ENCODE peak calls at places on chromosomes 16 and 17, in ten cellular contexts. D is HCT116; L is mammary epithelial cell; U is GM23338; V is cardiac muscle cell; A is heart left ventricle; S is uterus; X is MM.1S; B is A549; T is naive thymus-derived CD4-positive, alpha-beta T cell. Q is an unnamed sample.

GRCh38 chr17:34709108-34709779 is 129.9 kb downstream of the TMEM132E start:
- DNase-seq in D (no peak), L (no peak), U (no peak), V (no peak), A (no peak), S (no peak), X (no peak), B (no peak), T (no peak), Q (no peak)

GRCh38 chr17:31744541-31744951 is 114.5 kb downstream of the COPRS start:
- DNase-seq in D (no peak), L (no peak), U (no peak), V (peak), A (no peak), S (no peak), X (no peak), B (no peak), T (no peak), Q (no peak)

GRCh38 chr16:57970319-57970718 is 609 bp downstream of the CNGB1 start:
- DNase-seq in D (no peak), L (no peak), U (no peak), V (no peak), A (no peak), S (no peak), X (no peak), B (no peak), T (no peak), Q (no peak)

GRCh38 chr17:71402661-71403141 is 718.1 kb upstream of the SOX9 start:
- DNase-seq in D (no peak), L (peak), U (no peak), V (no peak), A (no peak), S (no peak), X (peak), B (peak), T (no peak), Q (no peak)

GRCh38 chr17:72171703-72172670 is 51.2 kb downstream of the SOX9 start:
- DNase-seq in D (no peak), L (no peak), U (no peak), V (no peak), A (no peak), S (no peak), X (no peak), B (no peak), T (no peak), Q (no peak)

GRCh38 chr17:79833744-79834574 is 5.3 kb downstream of the CBX4 start:
- DNase-seq in D (no peak), L (no peak), U (peak), V (no peak), A (no peak), S (no peak), X (no peak), B (no peak), T (no peak), Q (no peak)

GRCh38 chr17:7290166-7290565 is 4.3 kb downstream of the YBX2 start:
- DNase-seq in D (no peak), L (no peak), U (no peak), V (no peak), A (no peak), S (no peak), X (no peak), B (no peak), T (no peak), Q (no peak)

GRCh38 chr17:20797292-20797691 is 217.8 kb downstream of the CDRT15L2 start:
- DNase-seq in D (no peak), L (no peak), U (no peak), V (no peak), A (no peak), S (no peak), X (no peak), B (no peak), T (no peak), Q (no peak)

GRCh38 chr16:54655171-54655590 is 275.5 kb upstream of the IRX5 start:
- DNase-seq in D (no peak), L (peak), U (peak), V (peak), A (peak), S (peak), X (no peak), B (no peak), T (no peak), Q (no peak)

GRCh38 chr16:54027126-54027922 is 259.3 kb downstream of the IRX3 start:
- DNase-seq in D (no peak), L (peak), U (no peak), V (peak), A (no peak), S (no peak), X (no peak), B (peak), T (no peak), Q (no peak)

GRCh38 chr16:52071101-52071500 is 475.8 kb downstream of the TOX3 start:
- DNase-seq in D (no peak), L (no peak), U (no peak), V (no peak), A (no peak), S (no peak), X (no peak), B (no peak), T (no peak), Q (no peak)

GRCh38 chr16:80570106-80570478 is 29.3 kb downstream of the DYNLRB2 start:
- DNase-seq in D (no peak), L (no peak), U (no peak), V (peak), A (no peak), S (no peak), X (no peak), B (peak), T (no peak), Q (no peak)

GRCh38 chr17:81389585-81389984 is 5.7 kb upstream of the BAHCC1 start:
- DNase-seq in D (no peak), L (no peak), U (peak), V (no peak), A (no peak), S (no peak), X (no peak), B (no peak), T (no peak), Q (no peak)

GRCh38 chr16:68470461-68471150 is 22.3 kb upstream of the SMPD3 start:
- DNase-seq in D (no peak), L (no peak), U (no peak), V (no peak), A (peak), S (no peak), X (peak), B (no peak), T (no peak), Q (no peak)

GRCh38 chr16:55512941-55513340 is 4.1 kb downstream of the LPCAT2 start:
- DNase-seq in D (no peak), L (no peak), U (no peak), V (no peak), A (no peak), S (no peak), X (no peak), B (no peak), T (no peak), Q (no peak)

GRCh38 chr17:76519667-76520066 is 17.8 kb downstream of the CYGB start:
- DNase-seq in D (no peak), L (no peak), U (no peak), V (no peak), A (no peak), S (no peak), X (no peak), B (no peak), T (no peak), Q (no peak)

GRCh38 chr16:2706611-2707311 is 13.3 kb downstream of the PRSS27 start:
- DNase-seq in D (no peak), L (no peak), U (no peak), V (no peak), A (no peak), S (no peak), X (no peak), B (no peak), T (no peak), Q (no peak)

GRCh38 chr17:75273968-75274708 is 3.1 kb upstream of the MIF4GD start:
- DNase-seq in D (no peak), L (peak), U (no peak), V (peak), A (no peak), S (no peak), X (no peak), B (peak), T (no peak), Q (no peak)

GRCh38 chr16:56637814-56638750 is at the start of gene MT1A:
- DNase-seq in D (no peak), L (no peak), U (peak), V (peak), A (peak), S (peak), X (no peak), B (peak), T (no peak), Q (no peak)

GRCh38 chr16:90019543-90020259 is 445 bp upstream of the DBNDD1 start:
- DNase-seq in D (no peak), L (no peak), U (peak), V (no peak), A (no peak), S (no peak), X (peak), B (peak), T (peak), Q (no peak)

GRCh38 chr16:17225551-17225950 is 245.2 kb downstream of the XYLT1 start:
- DNase-seq in D (no peak), L (no peak), U (no peak), V (no peak), A (no peak), S (no peak), X (no peak), B (no peak), T (no peak), Q (no peak)

GRCh38 chr16:25012525-25012991 is 2.6 kb downstream of the ARHGAP17 start:
- DNase-seq in D (no peak), L (peak), U (no peak), V (peak), A (no peak), S (no peak), X (no peak), B (peak), T (no peak), Q (no peak)

GRCh38 chr16:46972971-46973456 is 460 bp downstream of the DNAJA2 start:
- DNase-seq in D (no peak), L (peak), U (peak), V (peak), A (peak), S (peak), X (peak), B (no peak), T (peak), Q (no peak)

GRCh38 chr16:50438041-50438437 is 69.3 kb upstream of the BRD7 start:
- DNase-seq in D (no peak), L (no peak), U (no peak), V (no peak), A (no peak), S (no peak), X (no peak), B (no peak), T (no peak), Q (no peak)

GRCh38 chr16:8785408-8785807 is 12.0 kb downstream of the TMEM186 start:
- DNase-seq in D (no peak), L (no peak), U (no peak), V (no peak), A (no peak), S (no peak), X (no peak), B (no peak), T (no peak), Q (no peak)

GRCh38 chr17:296906-297690 is 55.5 kb downstream of the RPH3AL start:
- DNase-seq in D (no peak), L (no peak), U (no peak), V (no peak), A (peak), S (no peak), X (no peak), B (no peak), T (no peak), Q (no peak)

GRCh38 chr17:8123695-8124349 is at the start of gene HES7:
- DNase-seq in D (no peak), L (no peak), U (peak), V (no peak), A (no peak), S (no peak), X (no peak), B (peak), T (peak), Q (no peak)

GRCh38 chr16:2490190-2491105 is 15.5 kb downstream of the TBC1D24 start:
- DNase-seq in D (no peak), L (no peak), U (no peak), V (no peak), A (no peak), S (no peak), X (no peak), B (no peak), T (no peak), Q (no peak)

GRCh38 chr16:68235882-68236803 is at the start of gene ESRP2:
- DNase-seq in D (peak), L (peak), U (peak), V (no peak), A (peak), S (peak), X (no peak), B (no peak), T (peak), Q (no peak)

GRCh38 chr17:63438092-63439051 is 7.7 kb downstream of the CYB561 start:
- DNase-seq in D (no peak), L (no peak), U (no peak), V (no peak), A (no peak), S (no peak), X (no peak), B (no peak), T (no peak), Q (no peak)

GRCh38 chr16:73289232-73289631 is 241.3 kb upstream of the ZFHX3 start:
- DNase-seq in D (no peak), L (no peak), U (no peak), V (no peak), A (no peak), S (no peak), X (no peak), B (no peak), T (no peak), Q (no peak)

GRCh38 chr17:42202696-42203095 is 8.4 kb upstream of the GHDC start:
- DNase-seq in D (no peak), L (no peak), U (no peak), V (no peak), A (no peak), S (no peak), X (no peak), B (no peak), T (no peak), Q (no peak)

GRCh38 chr17:82231562-82232321 is 2.9 kb downstream of the SLC16A3 start:
- DNase-seq in D (no peak), L (no peak), U (peak), V (peak), A (peak), S (peak), X (no peak), B (peak), T (no peak), Q (no peak)

GRCh38 chr17:69325518-69326301 is 1.2 kb downstream of the ABCA5 start:
- DNase-seq in D (no peak), L (no peak), U (peak), V (no peak), A (no peak), S (no peak), X (no peak), B (no peak), T (no peak), Q (no peak)

DNA sequence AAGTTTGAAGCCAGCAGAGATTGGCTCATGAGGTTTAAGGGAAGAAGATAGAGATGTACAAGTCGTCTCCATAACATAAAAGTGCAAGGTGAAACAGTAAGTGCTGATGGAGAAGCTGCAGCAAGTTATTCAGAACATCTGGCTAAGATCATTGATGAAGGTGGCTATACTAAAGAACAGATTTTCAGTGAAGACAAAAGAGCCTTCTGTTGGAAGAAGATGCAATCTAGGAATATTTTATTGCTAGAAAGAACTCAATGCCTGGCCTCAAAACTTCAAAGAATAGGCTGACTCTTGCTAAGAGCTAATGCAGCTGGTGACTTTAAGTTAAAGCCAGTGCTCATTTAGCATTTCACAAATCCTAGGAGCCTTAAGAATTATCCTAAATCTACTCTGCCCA is 26.0 kb downstream of the CCL4 start:
- DNase-seq in D (no peak), L (no peak), U (no peak), V (no peak), A (no peak), S (no peak), X (no peak), B (no peak), T (no peak), Q (no peak)
- H3K27ac ChIP-seq in D (no peak), L (no peak), U (no peak), V (no peak), A (no peak), S (no peak), X (no peak), B (no peak), T (no peak), Q (no peak)

DNA sequence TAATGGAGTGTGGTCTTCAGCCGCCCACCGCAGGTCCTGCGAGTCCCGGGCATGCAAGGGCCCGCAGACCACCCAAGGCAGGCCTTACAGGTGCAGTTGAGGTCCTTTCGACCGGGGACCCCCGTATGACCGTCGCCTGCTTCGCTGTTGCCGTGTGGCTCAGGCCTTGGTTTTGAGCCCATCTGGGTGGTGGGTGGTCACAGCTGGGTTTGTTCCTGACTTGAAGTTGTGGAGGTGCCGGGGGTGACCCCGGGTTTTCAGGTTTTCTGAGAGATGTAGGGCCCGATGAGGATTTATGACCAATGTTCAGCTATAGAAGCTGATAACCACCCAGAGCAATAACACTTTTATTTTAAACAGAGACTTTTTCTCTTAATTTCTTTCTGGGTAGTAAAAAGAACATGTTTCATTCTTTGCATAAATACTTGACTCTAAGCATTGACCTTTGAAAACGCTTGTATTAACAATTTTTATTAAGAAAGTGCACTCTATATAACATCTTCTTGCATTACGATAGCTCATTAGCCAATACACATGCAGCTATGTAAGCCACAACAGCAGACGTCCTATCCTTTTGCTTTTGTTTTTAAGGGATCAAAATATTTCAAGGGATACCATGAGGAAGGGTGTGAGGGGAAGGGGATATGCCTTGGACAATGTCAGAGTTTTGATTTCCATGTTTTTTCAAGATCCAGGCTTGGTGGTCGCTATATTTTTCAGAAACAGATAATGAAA is 1.9 kb downstream of the FOXL1 start:
- DNase-seq in D (no peak), L (no peak), U (no peak), V (no peak), A (no peak), S (no peak), X (no peak), B (no peak), T (no peak), Q (no peak)
- H3K4me3 ChIP-seq in D (no peak), L (no peak), U (peak), V (no peak), A (no peak), S (no peak), X (no peak), B (no peak), T (no peak), Q (no peak)

GRCh38 chr16:85447657-85448313 is 165.3 kb upstream of the GSE1 start:
- DNase-seq in D (no peak), L (no peak), U (no peak), V (no peak), A (no peak), S (no peak), X (no peak), B (no peak), T (no peak), Q (no peak)

GRCh38 chr16:85444879-85445778 is 168.0 kb upstream of the GSE1 start:
- DNase-seq in D (no peak), L (no peak), U (peak), V (no peak), A (no peak), S (no peak), X (peak), B (no peak), T (no peak), Q (no peak)

GRCh38 chr16:85443531-85443930 is 169.6 kb upstream of the GSE1 start:
- DNase-seq in D (no peak), L (no peak), U (no peak), V (no peak), A (no peak), S (no peak), X (no peak), B (no peak), T (no peak), Q (no peak)

GRCh38 chr16:85446846-85447656 is 166.1 kb upstream of the GSE1 start:
- DNase-seq in D (no peak), L (no peak), U (no peak), V (no peak), A (no peak), S (no peak), X (peak), B (no peak), T (no peak), Q (no peak)

DNA sequence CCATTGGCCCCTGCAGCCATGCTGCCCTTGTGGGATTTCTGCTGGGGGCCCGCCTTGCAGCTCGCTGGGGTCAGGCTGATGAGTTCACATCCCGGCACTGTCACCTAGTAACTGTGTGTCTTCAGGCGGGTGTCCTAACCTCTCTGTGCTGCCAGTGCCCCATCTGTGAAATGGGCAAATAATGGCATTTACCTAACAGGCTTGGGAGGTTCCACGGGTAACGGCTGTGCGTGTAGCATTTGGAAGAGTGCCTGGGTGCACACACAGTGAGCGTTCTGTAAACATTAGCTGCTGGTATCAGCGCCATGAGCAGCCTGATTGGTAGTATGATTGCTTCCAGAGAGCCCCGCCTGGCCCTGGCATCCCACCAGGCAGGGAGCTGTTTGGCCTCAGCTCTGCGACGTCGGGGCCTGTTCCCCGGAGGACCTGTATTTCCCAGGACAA is 167.3 kb upstream of the GSE1 start:
- DNase-seq in D (no peak), L (no peak), U (no peak), V (no peak), A (no peak), S (no peak), X (no peak), B (no peak), T (no peak), Q (no peak)
- H3K27ac ChIP-seq in D (no peak), L (no peak), U (no peak), V (peak), A (no peak), S (no peak), X (no peak), B (no peak), T (no peak), Q (no peak)

DNA sequence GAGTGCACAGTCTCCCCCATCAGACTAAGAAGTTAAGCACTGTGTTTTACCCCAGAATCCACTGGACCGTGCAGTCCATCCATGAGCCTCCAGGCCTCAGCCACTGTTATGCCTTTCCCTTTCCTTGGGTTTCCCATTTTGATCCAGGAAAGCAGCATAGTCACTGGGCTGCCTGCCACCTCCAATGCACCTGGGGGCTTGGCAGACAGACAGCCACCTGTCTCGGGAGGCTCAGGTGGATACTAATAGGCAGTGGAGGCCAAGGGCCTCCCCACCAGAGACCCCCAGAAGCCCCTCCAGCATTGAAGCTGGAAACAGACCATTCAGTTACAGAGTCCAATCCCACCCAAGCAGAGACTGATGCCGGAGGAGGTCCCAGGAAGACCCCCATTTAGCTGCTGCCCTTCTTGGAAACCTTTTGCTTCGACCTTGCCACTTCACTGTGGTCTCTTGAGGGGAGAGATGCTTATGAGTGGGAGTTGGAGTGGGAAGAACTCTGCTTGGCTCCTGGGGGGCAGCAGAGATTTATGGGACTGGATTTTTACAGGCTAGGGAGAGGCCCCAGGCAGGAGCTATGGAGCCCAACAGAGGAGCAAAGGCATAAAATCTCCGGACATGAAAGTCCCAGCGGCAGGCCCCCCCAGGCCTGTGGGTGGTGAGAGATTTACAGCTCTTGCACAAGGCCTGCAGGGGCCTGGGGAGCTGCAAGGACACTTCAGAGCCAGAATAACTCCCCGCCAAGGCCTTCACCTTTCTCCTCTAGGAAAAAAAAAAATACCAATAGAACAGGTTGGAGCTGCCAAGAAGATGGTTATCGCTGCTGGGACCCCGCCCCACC is 12.2 kb upstream of the SP2 start:
- DNase-seq in D (no peak), L (no peak), U (no peak), V (no peak), A (no peak), S (peak), X (no peak), B (no peak), T (no peak), Q (no peak)
- H3K4me3 ChIP-seq in D (no peak), L (no peak), U (no peak), V (no peak), A (no peak), S (no peak), X (no peak), B (no peak), T (no peak), Q (no peak)

Q was measured in esophagus squamous epithelium.